ENCODE peak calls at places on chromosomes 3 and 15, in six cellular contexts. V is A549, E is NCI-H446 treated with DMSO at 0.1 percent for 48 hours, H is M059J, R is tibial artery, P is Calu3. U is an unnamed sample.

GRCh38 chr3:194624956-194625355 is 8.3 kb downstream of the TMEM44 start:
- DNase-seq in V (no peak), E (no peak), H (no peak), R (no peak), P (no peak), U (no peak)

GRCh38 chr3:50572158-50572557 is 2.8 kb downstream of the HEMK1 start:
- DNase-seq in V (peak; percentile 71), E (peak; percentile 19), H (peak; percentile 54), R (peak; percentile 80), P (peak; percentile 79), U (peak; percentile 83)

GRCh38 chr3:165125836-165126235 is 47.5 kb upstream of the SI start:
- DNase-seq in V (no peak), E (no peak), H (no peak), R (no peak), P (no peak), U (no peak)

GRCh38 chr15:52558196-52558595 is 10.6 kb downstream of the ARPP19 start:
- DNase-seq in V (no peak), E (no peak), H (peak; percentile 84), R (no peak), P (no peak), U (peak; percentile 86)

GRCh38 chr15:64426845-64427465 is 33.4 kb upstream of the ZNF609 start:
- DNase-seq in V (no peak), E (peak; percentile 4), H (peak; percentile 38), R (no peak), P (peak; percentile 6), U (no peak)

GRCh38 chr15:29089731-29090616 is 179.6 kb downstream of the NSMCE3 start:
- DNase-seq in V (no peak), E (no peak), H (peak; percentile 25), R (no peak), P (no peak), U (no peak)

GRCh38 chr3:42778644-42779043 is 5.6 kb upstream of the CCDC13 start:
- DNase-seq in V (no peak), E (no peak), H (peak; percentile 54), R (no peak), P (no peak), U (no peak)

GRCh38 chr15:78684645-78685044 is 43.6 kb upstream of the CHRNB4 start:
- DNase-seq in V (no peak), E (peak; percentile 39), H (no peak), R (no peak), P (peak; percentile 28), U (no peak)

GRCh38 chr15:90710436-90710835 is 6.7 kb upstream of the BLM start:
- DNase-seq in V (no peak), E (peak; percentile 32), H (no peak), R (no peak), P (no peak), U (peak; percentile 57)

GRCh38 chr3:134309987-134310700 is 59.5 kb upstream of the RYK start:
- DNase-seq in V (no peak), E (no peak), H (peak; percentile 77), R (no peak), P (no peak), U (no peak)

GRCh38 chr3:129888739-129889138 is 4.8 kb downstream of the TMCC1 start:
- DNase-seq in V (no peak), E (no peak), H (peak; percentile 99), R (no peak), P (no peak), U (no peak)

GRCh38 chr3:169765281-169765624 is 393 bp upstream of the TERC start:
- DNase-seq in V (no peak), E (no peak), H (no peak), R (no peak), P (no peak), U (no peak)

GRCh38 chr3:137035631-137036030 is 77.8 kb downstream of the IL20RB start:
- DNase-seq in V (peak; percentile 28), E (no peak), H (peak; percentile 49), R (no peak), P (peak; percentile 56), U (peak; percentile 68)

GRCh38 chr3:154243353-154243752 is 80.9 kb downstream of the DHX36 start:
- DNase-seq in V (no peak), E (no peak), H (peak; percentile 50), R (no peak), P (no peak), U (no peak)

GRCh38 chr3:126024049-126024854 is 55.3 kb downstream of the ROPN1B start:
- DNase-seq in V (no peak), E (no peak), H (no peak), R (no peak), P (no peak), U (no peak)

GRCh38 chr15:70493787-70494514 is 269.4 kb downstream of the UACA start:
- DNase-seq in V (peak; percentile 85), E (no peak), H (peak; percentile 68), R (no peak), P (peak; percentile 34), U (no peak)

GRCh38 chr3:171286580-171287249 is 173.5 kb downstream of the TNIK start:
- DNase-seq in V (no peak), E (no peak), H (peak; percentile 53), R (no peak), P (no peak), U (no peak)

GRCh38 chr3:37872413-37873160 is 10.9 kb downstream of the CTDSPL start:
- DNase-seq in V (no peak), E (no peak), H (no peak), R (no peak), P (no peak), U (no peak)

GRCh38 chr3:177835917-177836316 is 638.6 kb upstream of the TBL1XR1 start:
- DNase-seq in V (no peak), E (no peak), H (peak; percentile 99), R (no peak), P (no peak), U (peak; percentile 69)

GRCh38 chr3:105108823-105109222 is 257.9 kb upstream of the ALCAM start:
- DNase-seq in V (no peak), E (no peak), H (no peak), R (no peak), P (no peak), U (no peak)

GRCh38 chr3:152769523-152769922 is 65.4 kb upstream of the P2RY1 start:
- DNase-seq in V (no peak), E (no peak), H (no peak), R (no peak), P (no peak), U (no peak)

GRCh38 chr3:173584093-173584833 is 186.7 kb downstream of the NLGN1 start:
- DNase-seq in V (no peak), E (peak; percentile 70), H (peak; percentile 61), R (no peak), P (peak; percentile 66), U (peak; percentile 60)

GRCh38 chr3:167662919-167663400 is 9.2 kb upstream of the WDR49 start:
- DNase-seq in V (no peak), E (no peak), H (no peak), R (no peak), P (no peak), U (no peak)

GRCh38 chr15:77659350-77660321 is 26.9 kb upstream of the LINGO1 start:
- DNase-seq in V (peak; percentile 91), E (peak; percentile 1), H (peak; percentile 53), R (no peak), P (peak; percentile 84), U (peak; percentile 81)

U was measured in islet precursor cell.